ENCODE peak calls at places on chromosomes 3 and 15, in ten cellular contexts. T is lung, E is PC-9, L is cardiac fibroblast, G is RWPE2, J is glutamatergic neuron, P is transverse colon, W is MM.1S, A is upper lobe of left lung, X is Caco-2. I is an unnamed sample.

GRCh38 chr15:95021816-95022215 is 790.5 kb downstream of the MCTP2 start:
- DNase-seq in T (no peak), X (no peak), P (no peak), G (no peak), A (no peak), L (no peak), E (no peak), W (no peak), J (no peak), I (no peak)

GRCh38 chr3:94525039-94525438 is 462.2 kb downstream of the NSUN3 start:
- DNase-seq in A (no peak), L (peak; percentile 10), P (no peak), J (peak; percentile 40), E (no peak), G (no peak), T (no peak), W (no peak), X (peak; percentile 51), I (no peak)

GRCh38 chr3:115301364-115301860 is 154.3 kb upstream of the ZBTB20 start:
- DNase-seq in W (no peak), T (no peak), P (no peak), L (no peak), E (no peak), X (no peak), A (no peak), J (no peak), G (no peak), I (no peak)

GRCh38 chr15:50059883-50060282 is 59.1 kb downstream of the ATP8B4 start:
- DNase-seq in J (no peak), A (no peak), X (no peak), T (no peak), L (no peak), G (no peak), W (no peak), P (no peak), E (no peak), I (no peak)

GRCh38 chr3:123006587-123006986 is 21.0 kb downstream of the SEMA5B start:
- DNase-seq in G (no peak), E (no peak), A (no peak), P (no peak), J (no peak), T (no peak), W (no peak), X (no peak), L (no peak), I (no peak)

GRCh38 chr3:153595186-153595815 is 433.3 kb downstream of the RAP2B start:
- DNase-seq in E (no peak), W (peak; percentile 61), J (no peak), P (no peak), T (no peak), X (no peak), L (peak; percentile 69), A (no peak), G (no peak), I (no peak)

GRCh38 chr3:186003610-186004009 is 65.8 kb upstream of the TRA2B start:
- DNase-seq in T (no peak), X (no peak), J (no peak), P (no peak), E (no peak), A (no peak), G (no peak), W (no peak), L (no peak), I (no peak)

GRCh38 chr3:52472239-52472783 is 16.9 kb downstream of the NISCH start:
- DNase-seq in T (no peak), W (no peak), L (no peak), A (no peak), G (no peak), X (no peak), E (no peak), J (no peak), P (no peak), I (no peak)

GRCh38 chr3:150528359-150528797 is 17.9 kb downstream of the SERP1 start:
- DNase-seq in A (no peak), E (peak; percentile 38), L (peak; percentile 51), W (peak; percentile 14), J (no peak), X (no peak), P (no peak), T (no peak), G (no peak), I (no peak)

GRCh38 chr3:119085070-119085439 is 50.4 kb upstream of the IGSF11 start:
- DNase-seq in P (no peak), L (no peak), G (no peak), A (no peak), T (no peak), J (no peak), W (no peak), E (no peak), X (no peak), I (no peak)

GRCh38 chr3:4751057-4752051 is 227.9 kb upstream of the BHLHE40 start:
- DNase-seq in L (peak; percentile 84), P (no peak), G (no peak), T (no peak), J (no peak), E (peak; percentile 63), A (no peak), X (no peak), W (no peak), I (no peak)

GRCh38 chr15:88031461-88031860 is 225.1 kb downstream of the NTRK3 start:
- DNase-seq in A (no peak), P (no peak), J (no peak), T (no peak), G (no peak), E (no peak), X (no peak), W (no peak), L (no peak), I (no peak)

DNA sequence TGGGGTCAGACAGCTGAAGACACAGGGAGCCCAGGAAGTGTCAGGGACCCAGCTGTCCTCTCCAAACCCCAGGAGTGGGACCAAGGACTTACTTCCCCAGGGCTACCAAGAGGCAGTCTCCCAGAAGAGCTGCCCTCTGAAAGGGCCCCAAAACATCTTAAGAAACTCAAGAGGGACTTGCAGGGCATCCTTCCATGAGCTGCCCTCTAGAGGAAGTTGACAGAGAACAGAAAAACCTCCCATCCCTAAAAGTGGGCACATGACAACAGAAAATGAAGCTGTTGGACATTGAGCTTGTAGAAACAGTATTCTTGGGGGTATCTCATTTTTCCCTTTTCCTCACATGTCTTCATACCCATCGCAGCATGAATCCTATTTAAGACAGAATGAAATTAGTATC is 58.9 kb downstream of the MECOM start:
- DNase-seq in G (no peak), J (no peak), A (no peak), P (no peak), W (no peak), L (peak; percentile 42), X (no peak), E (no peak), T (no peak), I (no peak)
- TF ChIP-seq CTCF in G (peak; percentile 17), J (no peak), A (no peak), P (no peak), W (peak; percentile 47), L (peak; percentile 45), X (no peak), E (peak; percentile 34), T (no peak), I (no peak)

GRCh38 chr15:32838820-32839219 is 121.0 kb downstream of the GREM1 start:
- DNase-seq in L (peak; percentile 51), J (no peak), T (peak; percentile 30), G (no peak), X (no peak), A (no peak), E (no peak), P (no peak), W (no peak), I (no peak)

GRCh38 chr15:32842081-32842480 is 124.3 kb downstream of the GREM1 start:
- DNase-seq in T (no peak), W (no peak), A (peak; percentile 5), J (no peak), X (no peak), E (no peak), P (no peak), L (no peak), G (no peak), I (no peak)

GRCh38 chr15:32843211-32843907 is 125.6 kb downstream of the GREM1 start:
- DNase-seq in J (no peak), T (no peak), X (no peak), G (no peak), W (no peak), L (no peak), P (no peak), A (no peak), E (no peak), I (no peak)

GRCh38 chr15:32840481-32841245 is 122.9 kb downstream of the GREM1 start:
- DNase-seq in G (no peak), W (no peak), L (peak; percentile 37), E (no peak), X (no peak), P (no peak), J (no peak), T (no peak), A (no peak), I (no peak)

DNA sequence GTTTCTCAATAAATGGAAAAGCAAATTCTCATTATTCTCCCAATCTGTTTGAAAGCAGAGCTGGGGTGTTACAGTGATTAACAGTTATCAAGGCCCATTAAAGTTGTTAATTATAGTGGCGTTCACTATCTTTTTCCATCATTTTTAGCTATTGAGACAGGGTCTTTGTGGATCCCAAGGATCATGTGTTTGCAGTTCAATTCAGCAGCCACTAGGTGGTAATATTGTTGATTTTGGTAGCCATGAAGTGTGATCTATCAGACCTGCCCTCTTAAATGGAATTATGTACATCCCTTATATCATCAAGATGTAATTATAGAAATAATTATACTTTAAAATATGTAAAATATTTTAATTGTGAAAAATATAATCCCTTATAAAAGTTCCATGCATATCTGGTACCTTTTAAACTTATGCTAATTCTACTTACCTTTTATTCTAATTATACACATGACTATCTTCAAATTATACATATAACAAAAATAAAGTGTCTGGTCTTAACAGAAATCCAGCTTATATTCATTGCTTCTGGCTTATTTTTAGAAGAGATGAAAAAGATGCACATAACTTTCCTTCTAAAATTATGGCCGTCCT is 126.4 kb downstream of the GREM1 start:
- DNase-seq in T (no peak), E (no peak), J (no peak), A (no peak), W (peak; percentile 17), P (no peak), X (no peak), G (no peak), L (peak; percentile 70), I (no peak)
- TF ChIP-seq CTCF in T (peak; percentile 10), E (peak; percentile 62), J (peak; percentile 91), A (peak; percentile 49), W (peak; percentile 54), P (peak; percentile 62), X (peak; percentile 81), G (peak; percentile 99), L (peak; percentile 69), I (no peak)

DNA sequence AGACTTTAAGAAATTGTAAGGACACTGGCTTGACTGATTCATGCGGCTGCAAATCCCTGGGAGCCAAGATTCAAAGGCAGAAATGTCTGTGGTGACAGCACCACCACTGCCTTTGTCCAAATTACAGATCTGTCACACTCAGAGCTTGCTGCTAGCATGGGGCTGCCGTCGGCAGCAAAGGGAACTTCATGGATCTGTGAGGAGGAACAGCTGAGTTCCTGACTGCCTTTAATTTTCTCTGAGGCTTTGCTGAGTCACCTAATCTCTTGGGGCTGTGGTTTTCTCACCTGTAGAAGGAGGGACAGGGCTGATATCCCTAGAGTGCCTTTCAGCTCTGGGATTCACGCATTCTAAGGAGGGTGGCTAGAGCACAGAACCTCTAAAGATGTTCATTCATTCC is 4.1 kb upstream of the PAK6 start:
- DNase-seq in J (no peak), W (no peak), X (no peak), T (no peak), G (no peak), E (peak; percentile 64), L (no peak), P (no peak), A (no peak), I (no peak)
- TF ChIP-seq CTCF in J (no peak), W (no peak), X (no peak), T (no peak), G (no peak), E (no peak), L (no peak), P (no peak), A (no peak), I (no peak)

GRCh38 chr3:70716832-70717231 is 404.4 kb upstream of the MDFIC2 start:
- DNase-seq in G (no peak), A (no peak), L (peak; percentile 71), P (no peak), E (no peak), T (no peak), J (no peak), W (no peak), X (no peak), I (no peak)
- TF ChIP-seq CTCF in G (peak; percentile 57), A (no peak), L (peak; percentile 56), P (peak; percentile 21), E (peak; percentile 20), T (peak; percentile 28), J (no peak), W (no peak), X (no peak), I (no peak)